ENCODE peak calls at places on chromosome 16, in ten cellular contexts. One of them, this sample, is unnamed.

GRCh38 chr16:58500329-58501241 is 642 bp downstream of the NDRG4 start:
- DNase-seq in left lung: no peak
- DNase-seq in A549: no peak
- DNase-seq in fibroblast of mammary gland: no peak
- DNase-seq in retinal pigment epithelial cell: no peak
- DNase-seq in fibroblast of lung: no peak
- DNase-seq in brain microvascular endothelial cell: no peak
- DNase-seq in cardiac fibroblast: no peak
- DNase-seq in MM.1S: no peak
- DNase-seq in tibial artery: no peak
- DNase-seq in this sample: no peak

GRCh38 chr16:76535-77272 is 1.3 kb upstream of the MPG start:
- DNase-seq in fibroblast of mammary gland: peak
- DNase-seq in A549: peak
- DNase-seq in left lung: peak
- DNase-seq in retinal pigment epithelial cell: no peak
- DNase-seq in fibroblast of lung: peak
- DNase-seq in cardiac fibroblast: peak
- DNase-seq in tibial artery: peak
- DNase-seq in MM.1S: no peak
- DNase-seq in brain microvascular endothelial cell: peak
- DNase-seq in this sample: no peak

GRCh38 chr16:73058616-73059409 is 10.9 kb upstream of the ZFHX3 start:
- DNase-seq in retinal pigment epithelial cell: no peak
- DNase-seq in fibroblast of mammary gland: peak
- DNase-seq in tibial artery: peak
- DNase-seq in A549: no peak
- DNase-seq in MM.1S: peak
- DNase-seq in brain microvascular endothelial cell: peak
- DNase-seq in left lung: peak
- DNase-seq in cardiac fibroblast: peak
- DNase-seq in fibroblast of lung: peak
- DNase-seq in this sample: peak

GRCh38 chr16:77951788-77952187 is 70.6 kb upstream of the CLEC3A start:
- DNase-seq in retinal pigment epithelial cell: no peak
- DNase-seq in fibroblast of lung: no peak
- DNase-seq in MM.1S: peak
- DNase-seq in fibroblast of mammary gland: no peak
- DNase-seq in left lung: no peak
- DNase-seq in tibial artery: no peak
- DNase-seq in A549: peak
- DNase-seq in cardiac fibroblast: no peak
- DNase-seq in brain microvascular endothelial cell: no peak
- DNase-seq in this sample: peak

GRCh38 chr16:78996806-78997205 is 603.7 kb downstream of the MAF start:
- DNase-seq in A549: no peak
- DNase-seq in brain microvascular endothelial cell: no peak
- DNase-seq in tibial artery: no peak
- DNase-seq in left lung: no peak
- DNase-seq in MM.1S: no peak
- DNase-seq in fibroblast of lung: no peak
- DNase-seq in cardiac fibroblast: no peak
- DNase-seq in fibroblast of mammary gland: no peak
- DNase-seq in retinal pigment epithelial cell: no peak
- DNase-seq in this sample: no peak

GRCh38 chr16:67260426-67261063 is 11.8 kb downstream of the SLC9A5 start:
- DNase-seq in tibial artery: peak
- DNase-seq in fibroblast of lung: peak
- DNase-seq in fibroblast of mammary gland: peak
- DNase-seq in brain microvascular endothelial cell: peak
- DNase-seq in MM.1S: peak
- DNase-seq in cardiac fibroblast: peak
- DNase-seq in retinal pigment epithelial cell: no peak
- DNase-seq in left lung: no peak
- DNase-seq in A549: no peak
- DNase-seq in this sample: peak

GRCh38 chr16:19071811-19072777 is 4.7 kb downstream of the COQ7 start:
- DNase-seq in brain microvascular endothelial cell: peak
- DNase-seq in cardiac fibroblast: peak
- DNase-seq in fibroblast of mammary gland: peak
- DNase-seq in tibial artery: no peak
- DNase-seq in A549: peak
- DNase-seq in fibroblast of lung: peak
- DNase-seq in MM.1S: peak
- DNase-seq in retinal pigment epithelial cell: no peak
- DNase-seq in left lung: peak
- DNase-seq in this sample: peak

GRCh38 chr16:49889725-49890397 is 33.9 kb upstream of the ZNF423 start:
- DNase-seq in brain microvascular endothelial cell: no peak
- DNase-seq in cardiac fibroblast: peak
- DNase-seq in A549: no peak
- DNase-seq in MM.1S: no peak
- DNase-seq in fibroblast of mammary gland: peak
- DNase-seq in fibroblast of lung: no peak
- DNase-seq in tibial artery: no peak
- DNase-seq in left lung: no peak
- DNase-seq in retinal pigment epithelial cell: no peak
- DNase-seq in this sample: no peak

GRCh38 chr16:25893332-25893731 is 201.6 kb downstream of the HS3ST4 start:
- DNase-seq in MM.1S: no peak
- DNase-seq in fibroblast of lung: no peak
- DNase-seq in retinal pigment epithelial cell: no peak
- DNase-seq in tibial artery: no peak
- DNase-seq in A549: no peak
- DNase-seq in cardiac fibroblast: no peak
- DNase-seq in left lung: no peak
- DNase-seq in fibroblast of mammary gland: no peak
- DNase-seq in brain microvascular endothelial cell: no peak
- DNase-seq in this sample: no peak

GRCh38 chr16:19542138-19542821 is 13.2 kb upstream of the VPS35L start:
- DNase-seq in retinal pigment epithelial cell: no peak
- DNase-seq in fibroblast of mammary gland: no peak
- DNase-seq in fibroblast of lung: no peak
- DNase-seq in tibial artery: no peak
- DNase-seq in brain microvascular endothelial cell: no peak
- DNase-seq in left lung: no peak
- DNase-seq in MM.1S: no peak
- DNase-seq in cardiac fibroblast: no peak
- DNase-seq in A549: no peak
- DNase-seq in this sample: no peak

GRCh38 chr16:19859603-19860002 is 25.0 kb downstream of the GPRC5B start:
- DNase-seq in MM.1S: no peak
- DNase-seq in fibroblast of lung: no peak
- DNase-seq in fibroblast of mammary gland: no peak
- DNase-seq in retinal pigment epithelial cell: no peak
- DNase-seq in tibial artery: no peak
- DNase-seq in brain microvascular endothelial cell: no peak
- DNase-seq in left lung: no peak
- DNase-seq in A549: no peak
- DNase-seq in cardiac fibroblast: no peak
- DNase-seq in this sample: no peak

GRCh38 chr16:57592591-57593003 is 35.8 kb upstream of the ADGRG1 start:
- DNase-seq in MM.1S: peak
- DNase-seq in retinal pigment epithelial cell: no peak
- DNase-seq in cardiac fibroblast: no peak
- DNase-seq in left lung: peak
- DNase-seq in fibroblast of mammary gland: no peak
- DNase-seq in brain microvascular endothelial cell: no peak
- DNase-seq in fibroblast of lung: no peak
- DNase-seq in tibial artery: no peak
- DNase-seq in A549: no peak
- DNase-seq in this sample: peak

GRCh38 chr16:49701867-49702494 is 153.9 kb downstream of the ZNF423 start:
- DNase-seq in fibroblast of lung: peak
- DNase-seq in A549: no peak
- DNase-seq in tibial artery: peak
- DNase-seq in retinal pigment epithelial cell: no peak
- DNase-seq in cardiac fibroblast: no peak
- DNase-seq in MM.1S: no peak
- DNase-seq in left lung: no peak
- DNase-seq in fibroblast of mammary gland: peak
- DNase-seq in brain microvascular endothelial cell: no peak
- DNase-seq in this sample: no peak

GRCh38 chr16:80084614-80085013 is 456.2 kb upstream of the DYNLRB2 start:
- DNase-seq in MM.1S: peak
- DNase-seq in left lung: peak
- DNase-seq in fibroblast of mammary gland: peak
- DNase-seq in cardiac fibroblast: peak
- DNase-seq in A549: peak
- DNase-seq in retinal pigment epithelial cell: peak
- DNase-seq in tibial artery: peak
- DNase-seq in fibroblast of lung: peak
- DNase-seq in brain microvascular endothelial cell: peak
- DNase-seq in this sample: peak

GRCh38 chr16:1311738-1312458 is 2.5 kb downstream of the UBE2I start:
- DNase-seq in tibial artery: no peak
- DNase-seq in cardiac fibroblast: peak
- DNase-seq in fibroblast of lung: no peak
- DNase-seq in A549: no peak
- DNase-seq in fibroblast of mammary gland: peak
- DNase-seq in MM.1S: no peak
- DNase-seq in left lung: no peak
- DNase-seq in brain microvascular endothelial cell: no peak
- DNase-seq in retinal pigment epithelial cell: no peak
- DNase-seq in this sample: peak

DNA sequence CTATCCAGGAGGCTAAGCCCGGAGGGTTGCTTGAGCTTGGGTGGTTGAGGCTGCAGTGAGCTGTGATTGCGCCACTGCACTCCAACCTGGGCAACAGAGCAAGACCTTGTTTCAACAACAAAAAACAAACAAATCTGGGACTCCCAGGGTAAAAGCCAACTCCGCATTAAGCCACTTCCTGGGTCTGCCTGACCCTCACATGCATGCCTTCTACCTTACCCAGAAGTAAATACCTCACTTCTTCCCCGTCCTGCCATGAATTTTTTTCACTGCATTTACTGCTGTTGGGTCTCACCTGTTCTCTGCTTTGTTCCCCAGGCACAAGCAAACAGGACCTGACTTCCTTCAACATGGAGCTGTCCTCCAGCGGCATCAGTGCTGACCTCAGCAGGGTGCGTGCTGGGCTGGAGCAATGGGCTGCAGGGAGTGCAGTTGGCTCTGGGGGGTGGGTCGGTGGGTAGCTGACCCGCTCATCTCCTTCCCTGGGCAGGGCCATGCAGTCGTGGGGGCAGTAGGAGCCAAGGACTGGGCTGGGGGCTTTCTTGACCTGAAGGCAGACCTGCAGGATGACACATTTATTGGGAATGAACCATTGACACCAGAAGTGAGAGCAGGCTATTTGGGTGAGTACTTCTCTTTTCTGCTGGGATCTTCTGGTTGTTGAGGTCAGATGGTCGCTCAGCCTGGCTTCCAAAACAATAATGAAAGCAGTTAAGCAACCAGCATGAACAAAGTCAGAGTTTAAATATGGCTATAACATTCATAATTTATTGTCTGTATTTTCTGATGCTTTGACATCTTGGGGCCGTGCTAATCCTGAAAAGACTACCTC is 16.4 kb downstream of the ITGAL start:
- DNase-seq in left lung: no peak
- DNase-seq in brain microvascular endothelial cell: no peak
- DNase-seq in cardiac fibroblast: no peak
- DNase-seq in fibroblast of lung: no peak
- DNase-seq in retinal pigment epithelial cell: no peak
- DNase-seq in tibial artery: no peak
- DNase-seq in A549: no peak
- DNase-seq in MM.1S: no peak
- DNase-seq in fibroblast of mammary gland: no peak
- DNase-seq in this sample: no peak
- TF ChIP-seq CTCF in left lung: no peak
- TF ChIP-seq CTCF in brain microvascular endothelial cell: no peak
- TF ChIP-seq CTCF in cardiac fibroblast: no peak
- TF ChIP-seq CTCF in fibroblast of lung: no peak
- TF ChIP-seq CTCF in retinal pigment epithelial cell: no peak
- TF ChIP-seq CTCF in tibial artery: no peak
- TF ChIP-seq CTCF in A549: no peak
- TF ChIP-seq CTCF in MM.1S: no peak
- TF ChIP-seq CTCF in fibroblast of mammary gland: no peak
- TF ChIP-seq CTCF in this sample: no peak

DNA sequence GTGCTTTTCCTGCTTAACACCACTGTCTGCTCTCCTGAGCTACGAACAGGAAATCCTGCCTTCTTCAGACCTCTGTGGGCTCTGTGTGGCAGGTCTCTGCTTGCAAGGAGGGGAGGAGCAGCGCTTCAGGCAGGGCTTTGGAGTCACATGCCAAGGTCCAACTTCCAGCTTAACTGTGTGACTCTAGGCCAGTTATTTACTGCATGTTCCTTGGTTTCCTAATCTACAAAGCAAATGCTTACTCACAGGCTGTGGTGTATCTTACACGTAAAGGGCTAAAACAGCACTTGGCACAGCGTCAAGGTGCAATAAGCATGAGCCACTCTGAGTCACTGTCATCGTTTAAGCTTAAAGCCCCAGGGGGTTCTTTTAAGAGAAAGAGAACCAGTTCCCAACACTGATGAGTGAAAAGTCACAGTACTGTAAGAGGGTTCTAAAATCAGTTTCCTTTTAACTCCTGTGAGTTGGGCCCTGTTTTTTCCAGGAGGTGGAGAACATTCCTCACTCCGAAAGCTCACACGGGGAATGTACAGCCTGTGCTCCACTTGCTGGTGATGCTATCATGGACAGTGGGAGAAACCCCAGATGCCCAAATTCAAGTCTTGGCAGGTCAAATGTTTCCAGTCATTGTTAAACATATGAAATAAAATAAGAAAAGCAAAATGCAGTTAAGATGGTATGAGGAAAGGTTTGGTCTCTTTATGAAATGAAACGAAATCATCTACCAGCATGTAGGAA is 54.1 kb upstream of the BCAR1 start:
- DNase-seq in cardiac fibroblast: peak
- DNase-seq in brain microvascular endothelial cell: peak
- DNase-seq in fibroblast of lung: peak
- DNase-seq in A549: peak
- DNase-seq in tibial artery: peak
- DNase-seq in retinal pigment epithelial cell: peak
- DNase-seq in left lung: peak
- DNase-seq in fibroblast of mammary gland: peak
- DNase-seq in MM.1S: no peak
- DNase-seq in this sample: peak
- H3K4me3 ChIP-seq in cardiac fibroblast: no peak
- H3K4me3 ChIP-seq in brain microvascular endothelial cell: no peak
- H3K4me3 ChIP-seq in fibroblast of lung: peak
- H3K4me3 ChIP-seq in A549: peak
- H3K4me3 ChIP-seq in tibial artery: no peak
- H3K4me3 ChIP-seq in retinal pigment epithelial cell: no peak
- H3K4me3 ChIP-seq in left lung: no peak
- H3K4me3 ChIP-seq in fibroblast of mammary gland: no peak
- H3K4me3 ChIP-seq in MM.1S: no peak
- H3K4me3 ChIP-seq in this sample: no peak

GRCh38 chr16:52528393-52529080 is 18.4 kb downstream of the TOX3 start:
- DNase-seq in brain microvascular endothelial cell: no peak
- DNase-seq in tibial artery: no peak
- DNase-seq in MM.1S: no peak
- DNase-seq in left lung: peak
- DNase-seq in cardiac fibroblast: no peak
- DNase-seq in fibroblast of mammary gland: no peak
- DNase-seq in retinal pigment epithelial cell: no peak
- DNase-seq in A549: no peak
- DNase-seq in fibroblast of lung: no peak
- DNase-seq in this sample: no peak
- TF ChIP-seq CTCF in brain microvascular endothelial cell: no peak
- TF ChIP-seq CTCF in tibial artery: no peak
- TF ChIP-seq CTCF in MM.1S: no peak
- TF ChIP-seq CTCF in left lung: no peak
- TF ChIP-seq CTCF in cardiac fibroblast: no peak
- TF ChIP-seq CTCF in fibroblast of mammary gland: no peak
- TF ChIP-seq CTCF in retinal pigment epithelial cell: no peak
- TF ChIP-seq CTCF in A549: no peak
- TF ChIP-seq CTCF in fibroblast of lung: no peak
- TF ChIP-seq CTCF in this sample: no peak

GRCh38 chr16:2874584-2875362 is 8.2 kb upstream of the FLYWCH2 start:
- DNase-seq in MM.1S: peak
- DNase-seq in tibial artery: peak
- DNase-seq in fibroblast of mammary gland: peak
- DNase-seq in A549: peak
- DNase-seq in cardiac fibroblast: peak
- DNase-seq in fibroblast of lung: peak
- DNase-seq in brain microvascular endothelial cell: peak
- DNase-seq in retinal pigment epithelial cell: no peak
- DNase-seq in left lung: peak
- DNase-seq in this sample: peak
- H3K4me3 ChIP-seq in MM.1S: no peak
- H3K4me3 ChIP-seq in tibial artery: no peak
- H3K4me3 ChIP-seq in fibroblast of mammary gland: no peak
- H3K4me3 ChIP-seq in A549: no peak
- H3K4me3 ChIP-seq in cardiac fibroblast: no peak
- H3K4me3 ChIP-seq in fibroblast of lung: no peak
- H3K4me3 ChIP-seq in brain microvascular endothelial cell: no peak
- H3K4me3 ChIP-seq in retinal pigment epithelial cell: no peak
- H3K4me3 ChIP-seq in left lung: no peak
- H3K4me3 ChIP-seq in this sample: no peak

This sample was measured in GM12865.